ENCODE peak calls at places on chromosomes 11 and 22, in seven cellular contexts. One of them, this sample, is unnamed.
A peak's percentile ranks its signal among the peaks of the same experiment; 100 is the strongest.

GRCh38 chr11:92834296-92835020 is 135.0 kb upstream of the MTNR1B start:
- DNase-seq in sigmoid colon: no peak
- DNase-seq in H9: no peak
- DNase-seq in left ventricle myocardium inferior: no peak
- DNase-seq in pancreas: no peak
- DNase-seq in tibial nerve: no peak
- DNase-seq in suprapubic skin: no peak
- DNase-seq in this sample: no peak

GRCh38 chr11:94926698-94927237 is 46.6 kb downstream of the CWC15 start:
- DNase-seq in sigmoid colon: peak; percentile 93
- DNase-seq in pancreas: peak; percentile 51
- DNase-seq in suprapubic skin: peak; percentile 91
- DNase-seq in left ventricle myocardium inferior: peak; percentile 87
- DNase-seq in H9: peak; percentile 39
- DNase-seq in tibial nerve: peak; percentile 65
- DNase-seq in this sample: peak; percentile 64

GRCh38 chr22:28180804-28181203 is 261.7 kb upstream of the PITPNB start:
- DNase-seq in tibial nerve: no peak
- DNase-seq in left ventricle myocardium inferior: no peak
- DNase-seq in suprapubic skin: no peak
- DNase-seq in sigmoid colon: no peak
- DNase-seq in pancreas: no peak
- DNase-seq in H9: no peak
- DNase-seq in this sample: no peak

GRCh38 chr11:127445476-127445875 is 444.9 kb upstream of the KIRREL3 start:
- DNase-seq in sigmoid colon: no peak
- DNase-seq in left ventricle myocardium inferior: peak; percentile 16
- DNase-seq in H9: no peak
- DNase-seq in suprapubic skin: no peak
- DNase-seq in pancreas: no peak
- DNase-seq in tibial nerve: no peak
- DNase-seq in this sample: no peak

GRCh38 chr22:40721266-40721665 is 42.0 kb downstream of the MCHR1 start:
- DNase-seq in left ventricle myocardium inferior: no peak
- DNase-seq in H9: peak; percentile 43
- DNase-seq in sigmoid colon: no peak
- DNase-seq in pancreas: no peak
- DNase-seq in tibial nerve: no peak
- DNase-seq in suprapubic skin: no peak
- DNase-seq in this sample: no peak

GRCh38 chr22:19714320-19715252 is at the start of gene SEPTIN5:
- DNase-seq in sigmoid colon: no peak
- DNase-seq in suprapubic skin: no peak
- DNase-seq in left ventricle myocardium inferior: no peak
- DNase-seq in pancreas: no peak
- DNase-seq in tibial nerve: no peak
- DNase-seq in H9: no peak
- DNase-seq in this sample: no peak

GRCh38 chr11:35588627-35589026 is 29.6 kb upstream of the FJX1 start:
- DNase-seq in tibial nerve: no peak
- DNase-seq in H9: no peak
- DNase-seq in suprapubic skin: no peak
- DNase-seq in pancreas: no peak
- DNase-seq in sigmoid colon: no peak
- DNase-seq in left ventricle myocardium inferior: no peak
- DNase-seq in this sample: no peak

GRCh38 chr22:35631597-35631996 is 14.5 kb upstream of the MB start:
- DNase-seq in tibial nerve: no peak
- DNase-seq in pancreas: peak; percentile 60
- DNase-seq in suprapubic skin: peak; percentile 79
- DNase-seq in sigmoid colon: peak; percentile 65
- DNase-seq in H9: peak; percentile 83
- DNase-seq in left ventricle myocardium inferior: no peak
- DNase-seq in this sample: peak; percentile 51

GRCh38 chr11:77211040-77211451 is 83.0 kb downstream of the MYO7A start:
- DNase-seq in pancreas: no peak
- DNase-seq in tibial nerve: no peak
- DNase-seq in left ventricle myocardium inferior: no peak
- DNase-seq in suprapubic skin: no peak
- DNase-seq in H9: no peak
- DNase-seq in sigmoid colon: no peak
- DNase-seq in this sample: no peak

GRCh38 chr11:826836-827145 is 928 bp upstream of the CRACR2B start:
- DNase-seq in pancreas: no peak
- DNase-seq in left ventricle myocardium inferior: no peak
- DNase-seq in suprapubic skin: no peak
- DNase-seq in H9: no peak
- DNase-seq in tibial nerve: no peak
- DNase-seq in sigmoid colon: no peak
- DNase-seq in this sample: no peak

GRCh38 chr22:46605117-46605516 is 15.1 kb upstream of the GRAMD4 start:
- DNase-seq in sigmoid colon: no peak
- DNase-seq in suprapubic skin: no peak
- DNase-seq in left ventricle myocardium inferior: no peak
- DNase-seq in H9: no peak
- DNase-seq in pancreas: no peak
- DNase-seq in tibial nerve: no peak
- DNase-seq in this sample: no peak
- H3K4me1 ChIP-seq in sigmoid colon: no peaks in the 10 kb centered on the region
- H3K4me1 ChIP-seq in suprapubic skin: peaks cover 42% of the 10 kb centered on the region
- H3K4me1 ChIP-seq in left ventricle myocardium inferior: peaks cover 67% of the 10 kb centered on the region
- H3K4me1 ChIP-seq in H9: no peaks in the 10 kb centered on the region
- H3K4me1 ChIP-seq in pancreas: no peaks in the 10 kb centered on the region
- H3K4me1 ChIP-seq in tibial nerve: peaks cover 15% of the 10 kb centered on the region
- H3K4me1 ChIP-seq in this sample: peaks cover 59% of the 10 kb centered on the region

GRCh38 chr11:41309716-41310115 is 149.7 kb downstream of the LRRC4C start:
- DNase-seq in pancreas: no peak
- DNase-seq in left ventricle myocardium inferior: no peak
- DNase-seq in suprapubic skin: no peak
- DNase-seq in sigmoid colon: no peak
- DNase-seq in H9: no peak
- DNase-seq in tibial nerve: no peak
- DNase-seq in this sample: no peak
- TF ChIP-seq CTCF in pancreas: no peak
- TF ChIP-seq CTCF in left ventricle myocardium inferior: peak; percentile 12
- TF ChIP-seq CTCF in suprapubic skin: no peak
- TF ChIP-seq CTCF in sigmoid colon: no peak
- TF ChIP-seq CTCF in H9: peak; percentile 71
- TF ChIP-seq CTCF in tibial nerve: no peak
- TF ChIP-seq CTCF in this sample: no peak

GRCh38 chr22:48434868-48435250 is 1392.8 kb downstream of the BRD1 start:
- DNase-seq in left ventricle myocardium inferior: no peak
- DNase-seq in H9: no peak
- DNase-seq in sigmoid colon: no peak
- DNase-seq in tibial nerve: no peak
- DNase-seq in pancreas: no peak
- DNase-seq in suprapubic skin: no peak
- DNase-seq in this sample: no peak
- H3K9me3 ChIP-seq in left ventricle myocardium inferior: no peaks in the 10 kb centered on the region
- H3K9me3 ChIP-seq in H9: no peaks in the 10 kb centered on the region
- H3K9me3 ChIP-seq in sigmoid colon: no peaks in the 10 kb centered on the region
- H3K9me3 ChIP-seq in tibial nerve: no peaks in the 10 kb centered on the region
- H3K9me3 ChIP-seq in pancreas: no peaks in the 10 kb centered on the region
- H3K9me3 ChIP-seq in suprapubic skin: no peaks in the 10 kb centered on the region
- H3K9me3 ChIP-seq in this sample: no peaks in the 10 kb centered on the region

GRCh38 chr11:9624448-9624847 is 39.4 kb upstream of the SWAP70 start:
- DNase-seq in sigmoid colon: no peak
- DNase-seq in tibial nerve: no peak
- DNase-seq in suprapubic skin: peak; percentile 21
- DNase-seq in pancreas: no peak
- DNase-seq in H9: no peak
- DNase-seq in left ventricle myocardium inferior: no peak
- DNase-seq in this sample: no peak
- H3K4me1 ChIP-seq in sigmoid colon: no peaks in the 10 kb centered on the region
- H3K4me1 ChIP-seq in tibial nerve: peaks cover 4% of the 10 kb centered on the region
- H3K4me1 ChIP-seq in suprapubic skin: peaks cover 13% of the 10 kb centered on the region
- H3K4me1 ChIP-seq in pancreas: no peaks in the 10 kb centered on the region
- H3K4me1 ChIP-seq in H9: peaks cover 9% of the 10 kb centered on the region
- H3K4me1 ChIP-seq in left ventricle myocardium inferior: peaks cover 30% of the 10 kb centered on the region
- H3K4me1 ChIP-seq in this sample: no peaks in the 10 kb centered on the region

DNA sequence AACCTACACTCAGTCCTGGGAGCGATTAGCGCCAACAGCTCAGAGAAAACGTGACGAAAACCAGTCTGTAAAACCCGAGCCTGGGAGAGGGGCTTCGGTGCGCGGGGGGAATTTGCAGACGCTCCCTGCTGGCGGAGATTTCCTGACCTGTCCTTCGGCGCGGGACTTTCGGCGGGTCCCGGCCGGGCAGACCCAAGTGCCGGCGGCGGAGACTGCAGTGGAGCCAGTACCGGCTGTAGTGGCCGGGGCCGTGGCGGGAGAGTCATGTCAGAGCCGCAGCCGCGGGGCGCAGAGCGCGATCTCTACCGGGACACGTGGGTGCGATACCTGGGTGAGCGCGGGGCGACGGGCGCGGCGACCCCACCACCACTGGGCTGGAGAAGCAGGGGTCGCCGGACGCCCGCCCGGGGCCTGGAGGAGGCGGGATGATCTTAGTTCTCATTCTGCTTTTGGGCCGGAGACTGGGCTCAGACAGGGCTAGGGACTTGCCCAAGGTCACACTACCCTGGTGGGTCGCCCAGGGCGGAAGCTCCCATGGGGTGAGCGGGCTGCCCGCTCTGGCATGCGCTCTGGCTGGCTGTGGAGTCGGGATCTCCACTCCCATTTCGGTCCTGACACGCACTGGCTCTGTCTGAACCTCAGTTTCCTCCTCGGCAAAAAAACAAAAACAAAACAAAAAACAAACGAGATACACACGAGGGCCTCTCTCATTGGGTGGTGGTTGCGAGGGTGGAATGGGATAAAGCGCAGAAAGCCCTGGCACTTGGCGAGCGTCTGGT is at the start of gene MTFP1:
- DNase-seq in left ventricle myocardium inferior: peak; percentile 53
- DNase-seq in H9: peak; percentile 87
- DNase-seq in tibial nerve: no peak
- DNase-seq in pancreas: peak; percentile 61
- DNase-seq in sigmoid colon: peak; percentile 77
- DNase-seq in suprapubic skin: peak; percentile 80
- DNase-seq in this sample: peak; percentile 90
- TF ChIP-seq CTCF in left ventricle myocardium inferior: no peak
- TF ChIP-seq CTCF in H9: no peak
- TF ChIP-seq CTCF in tibial nerve: no peak
- TF ChIP-seq CTCF in pancreas: no peak
- TF ChIP-seq CTCF in sigmoid colon: no peak
- TF ChIP-seq CTCF in suprapubic skin: no peak
- TF ChIP-seq CTCF in this sample: no peak

GRCh38 chr22:47618611-47619010 is 856.2 kb downstream of the TBC1D22A start:
- DNase-seq in tibial nerve: no peak
- DNase-seq in H9: no peak
- DNase-seq in suprapubic skin: peak; percentile 59
- DNase-seq in sigmoid colon: no peak
- DNase-seq in left ventricle myocardium inferior: no peak
- DNase-seq in pancreas: no peak
- DNase-seq in this sample: no peak
- H3K9me3 ChIP-seq in tibial nerve: no peaks in the 10 kb centered on the region
- H3K9me3 ChIP-seq in H9: no peaks in the 10 kb centered on the region
- H3K9me3 ChIP-seq in suprapubic skin: no peaks in the 10 kb centered on the region
- H3K9me3 ChIP-seq in sigmoid colon: no peaks in the 10 kb centered on the region
- H3K9me3 ChIP-seq in left ventricle myocardium inferior: no peaks in the 10 kb centered on the region
- H3K9me3 ChIP-seq in pancreas: no peaks in the 10 kb centered on the region
- H3K9me3 ChIP-seq in this sample: no peaks in the 10 kb centered on the region

DNA sequence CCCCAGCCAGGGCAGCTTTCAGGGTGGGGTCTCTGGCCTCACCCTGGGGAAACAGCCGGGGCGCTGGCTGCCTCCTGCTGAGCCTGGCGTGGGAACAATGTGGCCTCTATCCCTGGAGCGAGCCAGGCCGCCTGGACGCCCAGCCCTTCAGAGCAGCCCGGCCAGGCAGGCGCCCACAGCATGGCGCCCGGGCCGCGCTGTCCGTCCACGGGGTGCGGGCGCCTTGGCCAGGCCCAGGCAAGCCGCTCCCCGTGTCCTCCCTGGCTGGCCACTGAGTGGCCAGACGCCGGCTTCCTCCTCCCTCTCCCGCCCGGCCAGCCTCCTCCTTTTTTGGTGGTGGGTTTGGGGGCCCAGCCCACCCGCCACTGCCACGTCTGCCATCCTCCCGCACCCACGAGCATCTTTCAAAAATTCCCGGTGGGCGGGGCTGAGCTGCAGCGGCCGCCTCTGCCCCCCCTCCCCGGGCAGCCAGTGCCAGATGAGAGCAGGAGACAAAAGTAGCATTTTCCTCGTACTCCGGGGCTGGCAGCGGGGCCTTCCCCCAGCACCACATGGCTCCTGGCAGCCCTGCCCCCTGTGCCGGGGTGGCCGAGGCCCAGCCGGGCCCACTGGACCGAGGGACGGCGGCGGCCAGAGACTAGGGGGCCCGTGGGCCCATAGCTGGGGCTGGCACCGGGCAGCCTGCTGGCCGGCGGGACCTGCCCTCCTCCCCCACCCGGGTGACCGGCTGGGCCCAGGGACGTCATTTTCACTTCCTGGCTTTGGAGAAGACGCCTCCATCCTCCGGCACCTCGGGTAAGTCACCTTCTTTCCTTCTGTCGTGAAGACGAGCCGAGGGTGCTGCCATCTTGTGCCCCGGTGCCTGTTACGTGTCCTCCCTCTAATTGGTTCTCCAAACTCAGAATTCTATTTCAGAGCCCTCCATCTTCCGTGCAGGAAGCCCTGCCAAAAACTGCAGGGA is 70.2 kb upstream of the PPARA start:
- DNase-seq in suprapubic skin: peak; percentile 89
- DNase-seq in tibial nerve: peak; percentile 81
- DNase-seq in sigmoid colon: peak; percentile 95
- DNase-seq in left ventricle myocardium inferior: peak; percentile 75
- DNase-seq in H9: no peak
- DNase-seq in pancreas: peak; percentile 73
- DNase-seq in this sample: peak; percentile 80
- H3K4me1 ChIP-seq in suprapubic skin: peaks cover 93% of the 10 kb centered on the region
- H3K4me1 ChIP-seq in tibial nerve: peaks cover 85% of the 10 kb centered on the region
- H3K4me1 ChIP-seq in sigmoid colon: peaks cover 93% of the 10 kb centered on the region
- H3K4me1 ChIP-seq in left ventricle myocardium inferior: peaks cover 100% of the 10 kb centered on the region
- H3K4me1 ChIP-seq in H9: peaks cover 14% of the 10 kb centered on the region
- H3K4me1 ChIP-seq in pancreas: peaks cover 63% of the 10 kb centered on the region
- H3K4me1 ChIP-seq in this sample: peaks cover 87% of the 10 kb centered on the region

GRCh38 chr11:113532697-113533424 is 57.7 kb upstream of the DRD2 start:
- DNase-seq in suprapubic skin: no peak
- DNase-seq in pancreas: peak; percentile 73
- DNase-seq in tibial nerve: peak; percentile 46
- DNase-seq in H9: peak; percentile 77
- DNase-seq in left ventricle myocardium inferior: peak; percentile 65
- DNase-seq in sigmoid colon: peak; percentile 77
- DNase-seq in this sample: peak; percentile 63
- TF ChIP-seq CTCF in suprapubic skin: peak; percentile 88
- TF ChIP-seq CTCF in pancreas: peak; percentile 78
- TF ChIP-seq CTCF in tibial nerve: peak; percentile 61
- TF ChIP-seq CTCF in H9: peak; percentile 93
- TF ChIP-seq CTCF in left ventricle myocardium inferior: peak; percentile 91
- TF ChIP-seq CTCF in sigmoid colon: peak; percentile 83
- TF ChIP-seq CTCF in this sample: peak; percentile 83

DNA sequence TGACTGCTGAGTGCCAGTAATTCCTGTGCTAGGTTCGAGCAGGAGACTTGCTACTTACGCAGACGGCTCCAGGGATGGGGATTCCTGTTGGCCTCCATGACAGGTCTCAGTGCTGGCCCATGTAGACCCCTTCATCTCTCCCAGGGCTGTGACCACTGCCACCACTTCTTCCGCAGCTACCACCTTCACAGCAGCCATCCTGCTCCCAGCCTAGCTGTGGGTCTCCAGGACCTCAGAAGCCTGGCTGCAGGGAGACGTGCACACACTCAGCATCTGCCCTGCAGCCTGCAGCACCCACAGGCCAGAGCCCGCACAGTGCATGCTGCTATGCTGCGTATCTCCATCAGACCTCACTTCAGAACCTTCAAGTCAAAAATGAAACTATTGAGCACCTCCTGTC is 1503.9 kb downstream of the BRD1 start:
- DNase-seq in pancreas: no peak
- DNase-seq in left ventricle myocardium inferior: no peak
- DNase-seq in sigmoid colon: peak; percentile 34
- DNase-seq in H9: no peak
- DNase-seq in suprapubic skin: no peak
- DNase-seq in tibial nerve: no peak
- DNase-seq in this sample: peak; percentile 44
- H3K9me3 ChIP-seq in pancreas: no peaks in the 10 kb centered on the region
- H3K9me3 ChIP-seq in left ventricle myocardium inferior: peaks cover 29% of the 10 kb centered on the region
- H3K9me3 ChIP-seq in sigmoid colon: peaks cover 3% of the 10 kb centered on the region
- H3K9me3 ChIP-seq in H9: no peaks in the 10 kb centered on the region
- H3K9me3 ChIP-seq in suprapubic skin: peaks cover 4% of the 10 kb centered on the region
- H3K9me3 ChIP-seq in tibial nerve: no peaks in the 10 kb centered on the region
- H3K9me3 ChIP-seq in this sample: peaks cover 12% of the 10 kb centered on the region

This sample was measured in left lung.